ENCODE peak calls at places on chromosomes 16 and 17, in four cellular contexts. G is prostate gland, V is adrenal gland, E is ovary. U is an unnamed sample. For H3K27me3, the result is how much of the 10 kb centered on the place peaks cover.

GRCh38 chr17:50268040-50268439 is 6.2 kb upstream of the TMEM92 start:
- DNase-seq in E (no peak), V (no peak), G (no peak), U (peak)

GRCh38 chr17:14091367-14091766 is 22.1 kb downstream of the COX10 start:
- DNase-seq in E (no peak), G (no peak), V (no peak), U (no peak)

GRCh38 chr17:1315891-1316403 is 36.5 kb downstream of the TRARG1 start:
- DNase-seq in V (no peak), G (no peak), E (no peak), U (no peak)

GRCh38 chr17:21475555-21475954 is 99.4 kb downstream of the KCNJ12 start:
- DNase-seq in E (no peak), G (no peak), V (no peak), U (no peak)

GRCh38 chr17:79045001-79045729 is 21.2 kb downstream of the C1QTNF1 start:
- DNase-seq in G (no peak), V (no peak), E (no peak), U (peak)

GRCh38 chr17:21513012-21513570 is 136.9 kb downstream of the KCNJ12 start:
- DNase-seq in E (peak), G (peak), V (peak), U (peak)

GRCh38 chr17:79192503-79193500 is 118.2 kb downstream of the ENGASE start:
- DNase-seq in G (peak), V (no peak), E (peak), U (no peak)

GRCh38 chr17:56756536-56756935 is 77.2 kb downstream of the C17orf67 start:
- DNase-seq in E (no peak), G (no peak), V (no peak), U (no peak)

GRCh38 chr17:39531252-39531651 is 70.0 kb downstream of the CDK12 start:
- DNase-seq in G (no peak), E (no peak), V (no peak), U (no peak)

GRCh38 chr16:49337814-49338350 is 35.7 kb upstream of the C16orf78 start:
- DNase-seq in G (no peak), E (no peak), V (peak), U (no peak)

GRCh38 chr17:48721009-48721402 is 1.3 kb downstream of the PRAC1 start:
- DNase-seq in V (no peak), E (no peak), G (peak), U (no peak)

GRCh38 chr16:56606071-56606687 is 2.2 kb upstream of the MT2A start:
- DNase-seq in G (peak), E (peak), V (peak), U (no peak)

GRCh38 chr16:17359778-17360177 is 111.0 kb downstream of the XYLT1 start:
- DNase-seq in E (no peak), V (no peak), G (no peak), U (peak)

GRCh38 chr16:2473999-2474876 is 689 bp upstream of the TBC1D24 start:
- DNase-seq in E (peak), V (no peak), G (no peak), U (peak)

GRCh38 chr16:85984947-85985451 is 86.0 kb downstream of the IRF8 start:
- DNase-seq in E (no peak), V (no peak), G (no peak), U (peak)

GRCh38 chr17:37490022-37490587 is 414 bp downstream of the DUSP14 start:
- DNase-seq in V (peak), E (peak), G (peak), U (peak)

GRCh38 chr16:50040710-50041109 is 15.7 kb downstream of the CNEP1R1 start:
- DNase-seq in E (no peak), V (no peak), G (no peak), U (no peak)

GRCh38 chr16:13557476-13557875 is 362.5 kb upstream of the ERCC4 start:
- DNase-seq in V (no peak), E (no peak), G (no peak), U (no peak)

GRCh38 chr16:70482624-70483023 is 28.2 kb downstream of the FCSK start:
- DNase-seq in E (no peak), V (no peak), G (no peak), U (no peak)

GRCh38 chr17:49132317-49132698 is 261 bp upstream of the B4GALNT2 start:
- DNase-seq in G (no peak), E (no peak), V (no peak), U (no peak)

GRCh38 chr17:30780343-30780742 is 44.1 kb downstream of the CRLF3 start:
- DNase-seq in E (no peak), V (no peak), G (no peak), U (no peak)

GRCh38 chr17:79160980-79161621 is 86.5 kb downstream of the ENGASE start:
- DNase-seq in E (no peak), V (no peak), G (no peak), U (no peak)

GRCh38 chr16:88560722-88561484 is 9.3 kb upstream of the ZC3H18 start:
- DNase-seq in E (no peak), V (no peak), G (no peak), U (no peak)

GRCh38 chr16:77459534-77460412 is 24.9 kb upstream of the ADAMTS18 start:
- DNase-seq in G (no peak), V (no peak), E (no peak), U (no peak)

GRCh38 chr16:70391881-70392481 is 45.3 kb downstream of the DDX19A start:
- DNase-seq in E (no peak), G (no peak), V (peak), U (no peak)

GRCh38 chr17:41631025-41631889 is 6.9 kb upstream of the KRT17 start:
- DNase-seq in V (no peak), E (no peak), G (no peak), U (no peak)

GRCh38 chr17:142102-142661 is 4.8 kb downstream of the SCGB1C2 start:
- DNase-seq in E (peak), G (peak), V (peak), U (peak)

GRCh38 chr17:4327638-4328037 is 38.8 kb downstream of the UBE2G1 start:
- DNase-seq in V (no peak), G (no peak), E (no peak), U (no peak)

GRCh38 chr16:79128706-79129105 is 471.8 kb downstream of the MAF start:
- DNase-seq in V (no peak), G (no peak), E (no peak), U (no peak)

GRCh38 chr17:41403409-41404023 is 6.1 kb upstream of the KRT31 start:
- DNase-seq in G (no peak), V (no peak), E (no peak), U (no peak)

GRCh38 chr16:57775661-57776469 is 26.4 kb downstream of the KIFC3 start:
- DNase-seq in E (no peak), G (no peak), V (no peak), U (no peak)

GRCh38 chr17:81903896-81904599 is 2.0 kb downstream of the NPB start:
- DNase-seq in V (no peak), G (no peak), E (peak), U (no peak)

GRCh38 chr17:35841505-35841904 is 27.2 kb downstream of the HEATR9 start:
- DNase-seq in V (no peak), E (no peak), G (no peak), U (no peak)

GRCh38 chr16:55346475-55346874 is 22.5 kb downstream of the IRX6 start:
- DNase-seq in V (no peak), G (no peak), E (no peak), U (no peak)

GRCh38 chr16:60073376-60073775 is 1339.3 kb upstream of the GOT2 start:
- DNase-seq in E (no peak), V (no peak), G (no peak), U (no peak)

GRCh38 chr16:57920891-57921240 is 50.1 kb downstream of the CNGB1 start:
- DNase-seq in E (no peak), V (no peak), G (no peak), U (no peak)

GRCh38 chr17:47669060-47669459 is 19.3 kb downstream of the KPNB1 start:
- DNase-seq in G (no peak), E (no peak), V (no peak), U (no peak)

GRCh38 chr17:47665655-47666054 is 15.9 kb downstream of the KPNB1 start:
- DNase-seq in E (no peak), G (no peak), V (no peak), U (no peak)

GRCh38 chr17:47675380-47676198 is 18.4 kb upstream of the TBKBP1 start:
- DNase-seq in E (no peak), V (no peak), G (no peak), U (no peak)

GRCh38 chr17:47674503-47674902 is 19.5 kb upstream of the TBKBP1 start:
- DNase-seq in G (no peak), V (no peak), E (no peak), U (no peak)

GRCh38 chr17:47670064-47670463 is 20.3 kb downstream of the KPNB1 start:
- DNase-seq in V (no peak), G (no peak), E (no peak), U (no peak)
- TF ChIP-seq POLR2A in V (no peak), G (no peak), E (no peak), U (no peak)

GRCh38 chr17:31787857-31788570 is 71.0 kb downstream of the COPRS start:
- DNase-seq in G (peak), E (peak), V (no peak), U (no peak)

GRCh38 chr17:31787082-31787481 is 72.0 kb downstream of the COPRS start:
- DNase-seq in G (no peak), E (no peak), V (no peak), U (no peak)

GRCh38 chr17:31788956-31789355 is 70.1 kb downstream of the COPRS start:
- DNase-seq in G (no peak), V (no peak), E (no peak), U (no peak)

GRCh38 chr17:31789707-31790505 is 69.1 kb downstream of the COPRS start:
- DNase-seq in V (no peak), G (no peak), E (no peak), U (no peak)

DNA sequence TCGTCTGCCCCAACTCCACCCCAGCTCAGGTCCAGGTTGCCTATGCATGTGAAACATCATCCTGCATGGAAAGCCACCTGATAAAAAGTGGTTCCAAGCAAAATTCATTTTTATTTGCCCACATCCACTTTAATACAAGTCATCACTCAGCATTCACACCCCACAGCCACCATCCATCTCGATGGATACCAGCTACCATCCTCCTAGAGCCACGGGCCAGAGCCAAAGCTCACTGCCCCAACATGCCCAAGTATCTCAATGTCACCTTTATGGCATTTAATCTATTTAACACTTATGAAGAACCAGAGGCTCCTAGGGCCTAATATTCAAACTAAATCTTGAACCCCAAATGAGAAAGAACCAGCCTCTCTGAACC is 70.5 kb downstream of the COPRS start:
- DNase-seq in G (no peak), V (no peak), E (no peak), U (no peak)
- H3K27ac ChIP-seq in G (peak), V (no peak), E (no peak), U (no peak)

DNA sequence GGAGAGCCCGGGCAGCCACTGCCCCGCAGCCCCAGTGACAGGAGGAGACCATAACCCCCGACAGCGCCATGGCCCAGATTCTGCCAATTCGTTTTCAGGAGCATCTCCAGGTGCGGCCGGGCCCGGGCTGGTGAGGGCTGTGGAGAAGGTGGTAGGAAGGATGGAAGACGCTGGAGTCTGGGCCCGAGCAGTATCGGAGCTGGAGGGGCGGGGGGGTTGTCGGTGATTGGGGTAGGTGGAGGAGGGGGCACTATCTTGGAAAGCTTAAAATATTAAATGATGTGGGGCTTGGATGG is 317 bp downstream of the CLTC start:
- DNase-seq in V (no peak), G (no peak), E (no peak), U (no peak)
- H3K27me3 ChIP-seq in V (under half), G (under half), E (under half), U (under half)

DNA sequence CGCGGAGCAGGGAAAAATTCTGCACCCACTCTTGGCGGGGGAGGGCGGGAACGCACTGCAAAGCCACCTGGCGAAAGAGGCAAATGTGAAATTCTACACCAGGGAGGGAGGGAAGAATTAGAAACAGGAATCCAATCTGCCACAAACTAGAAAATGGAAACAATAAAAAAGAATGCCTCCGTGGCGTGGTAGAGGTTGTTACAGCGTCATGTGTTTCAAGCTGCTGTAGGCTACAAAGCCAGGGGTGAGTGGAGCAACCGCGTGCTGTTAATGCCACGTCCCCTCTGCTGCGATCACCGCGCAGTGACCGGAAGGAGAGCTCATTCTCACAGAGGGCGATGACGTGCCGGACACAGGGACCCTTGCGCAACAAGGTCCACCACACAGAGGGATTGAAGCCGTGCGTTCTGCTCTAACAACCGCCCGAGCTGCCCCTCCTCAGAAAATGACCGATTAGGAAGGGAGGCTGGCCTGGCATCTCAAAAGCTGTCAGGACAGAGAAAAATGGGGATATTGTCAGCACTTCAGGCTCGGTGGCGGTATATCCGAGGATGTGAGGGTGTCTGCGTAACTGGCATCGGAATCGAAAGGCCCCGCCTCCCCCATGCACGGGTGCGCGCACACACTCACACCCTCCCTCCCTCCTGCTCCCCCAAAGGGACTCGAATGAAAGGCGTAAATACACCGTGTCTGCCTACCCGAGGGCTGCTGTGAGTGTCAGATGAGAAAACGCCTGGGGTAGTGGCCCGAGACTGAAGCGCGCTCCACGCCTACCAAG is 70.8 kb upstream of the TNRC6C start:
- DNase-seq in V (peak), E (peak), G (peak), U (peak)
- TF ChIP-seq POLR2A in V (no peak), E (peak), G (no peak), U (no peak)

GRCh38 chr17:27463235-27463677 is 7.0 kb downstream of the KSR1 start:
- DNase-seq in V (no peak), G (no peak), E (no peak), U (no peak)
- H3K27ac ChIP-seq in V (no peak), G (no peak), E (no peak), U (no peak)

U was measured in spleen.